ENCODE peak calls at places on chromosome 10, in four cellular contexts. J, C, T and B are unnamed samples.

GRCh38 chr10:15352201-15352600 is 18.9 kb downstream of the FAM171A1 start:
- DNase-seq in T (no peak), J (no peak), C (no peak), B (no peak)

GRCh38 chr10:18501198-18501597 is 150.2 kb downstream of the NSUN6 start:
- DNase-seq in C (no peak), T (no peak), J (no peak), B (no peak)

GRCh38 chr10:126243976-126244375 is 144.3 kb downstream of the ADAM12 start:
- DNase-seq in T (no peak), C (no peak), J (no peak), B (no peak)

GRCh38 chr10:8180348-8180747 is 125.9 kb downstream of the GATA3 start:
- DNase-seq in T (no peak), J (no peak), C (no peak), B (no peak)

GRCh38 chr10:2676455-2676854 is 390.9 kb upstream of the PFKP start:
- DNase-seq in J (no peak), T (no peak), C (no peak), B (no peak)

GRCh38 chr10:110858297-110858934 is 13.3 kb upstream of the PDCD4 start:
- DNase-seq in T (no peak), J (peak; percentile 58), C (no peak), B (no peak)

GRCh38 chr10:71502851-71503250 is 106.1 kb downstream of the CDH23 start:
- DNase-seq in J (no peak), C (no peak), T (no peak), B (no peak)

GRCh38 chr10:112526130-112526529 is 79.1 kb downstream of the VTI1A start:
- DNase-seq in C (no peak), T (no peak), J (no peak), B (no peak)

GRCh38 chr10:91683976-91684375 is 51.1 kb upstream of the PPP1R3C start:
- DNase-seq in J (no peak), C (no peak), T (no peak), B (no peak)

GRCh38 chr10:133307776-133308430 is 769 bp downstream of the TUBGCP2 start:
- DNase-seq in T (peak; percentile 80), J (peak; percentile 91), C (peak; percentile 61), B (peak; percentile 85)

GRCh38 chr10:68074404-68074774 is 694 bp downstream of the HERC4 start:
- DNase-seq in C (no peak), T (no peak), J (no peak), B (no peak)

GRCh38 chr10:57696641-57697040 is 571.1 kb downstream of the IPMK start:
- DNase-seq in J (no peak), T (no peak), C (no peak), B (peak; percentile 13)

GRCh38 chr10:66925896-66926719 is at the start of gene LRRTM3:
- DNase-seq in J (peak; percentile 77), C (peak; percentile 17), T (no peak), B (peak; percentile 72)

GRCh38 chr10:98858525-98858924 is 377.1 kb downstream of the HPSE2 start:
- DNase-seq in J (no peak), C (no peak), T (no peak), B (no peak)

GRCh38 chr10:98861962-98862361 is 373.7 kb downstream of the HPSE2 start:
- DNase-seq in T (no peak), C (no peak), J (no peak), B (no peak)
- TF ChIP-seq CTCF in T (no peak), C (no peak), J (no peak), B (no peak)

DNA sequence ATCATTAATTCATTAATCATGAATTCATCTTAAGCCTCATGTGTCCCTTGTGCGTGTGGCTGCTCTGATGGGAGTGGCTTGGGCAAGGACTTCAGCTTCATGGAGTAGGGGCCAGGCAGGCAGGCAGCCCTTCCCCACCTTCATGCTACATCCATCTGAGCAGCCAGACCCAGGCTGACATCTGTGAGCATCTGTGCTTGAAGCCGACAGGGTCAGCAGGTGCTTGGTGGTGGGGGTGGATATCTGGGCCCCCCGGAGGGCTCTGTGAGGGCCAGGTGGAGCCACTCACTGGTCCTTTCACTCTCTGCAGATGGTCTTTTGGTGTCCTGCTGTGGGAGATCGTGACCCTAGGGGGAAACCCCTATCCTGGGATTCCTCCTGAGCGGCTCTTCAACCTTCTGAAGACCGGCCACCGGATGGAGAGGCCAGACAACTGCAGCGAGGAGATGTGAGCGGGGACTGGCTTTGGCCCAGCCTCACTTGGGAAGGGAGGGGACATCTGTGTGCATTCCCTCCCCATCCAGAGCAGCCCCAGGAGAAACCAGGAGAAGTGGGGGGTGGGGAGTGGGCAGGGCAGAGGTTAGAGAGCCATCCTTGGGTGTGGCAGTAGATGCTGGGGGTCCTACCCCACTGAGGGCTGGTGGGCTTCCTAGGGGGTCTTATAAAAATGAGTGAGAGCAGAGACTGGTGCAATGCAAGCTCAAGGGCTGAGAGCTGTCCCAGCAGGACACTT is 14.7 kb upstream of the CSGALNACT2 start:
- DNase-seq in J (no peak), C (no peak), T (peak; percentile 32), B (no peak)
- TF ChIP-seq CTCF in J (no peak), C (no peak), T (no peak), B (no peak)

GRCh38 chr10:79391231-79392019 is 44.2 kb downstream of the PPIF start:
- DNase-seq in J (peak; percentile 42), C (peak; percentile 33), T (peak; percentile 47), B (no peak)
- TF ChIP-seq CTCF in J (no peak), C (no peak), T (no peak), B (no peak)

GRCh38 chr10:52004342-52004949 is 305.1 kb upstream of the CSTF2T start:
- DNase-seq in J (no peak), T (no peak), C (no peak), B (peak; percentile 6)
- TF ChIP-seq CTCF in J (peak; percentile 81), T (peak; percentile 56), C (peak; percentile 54), B (peak; percentile 34)

DNA sequence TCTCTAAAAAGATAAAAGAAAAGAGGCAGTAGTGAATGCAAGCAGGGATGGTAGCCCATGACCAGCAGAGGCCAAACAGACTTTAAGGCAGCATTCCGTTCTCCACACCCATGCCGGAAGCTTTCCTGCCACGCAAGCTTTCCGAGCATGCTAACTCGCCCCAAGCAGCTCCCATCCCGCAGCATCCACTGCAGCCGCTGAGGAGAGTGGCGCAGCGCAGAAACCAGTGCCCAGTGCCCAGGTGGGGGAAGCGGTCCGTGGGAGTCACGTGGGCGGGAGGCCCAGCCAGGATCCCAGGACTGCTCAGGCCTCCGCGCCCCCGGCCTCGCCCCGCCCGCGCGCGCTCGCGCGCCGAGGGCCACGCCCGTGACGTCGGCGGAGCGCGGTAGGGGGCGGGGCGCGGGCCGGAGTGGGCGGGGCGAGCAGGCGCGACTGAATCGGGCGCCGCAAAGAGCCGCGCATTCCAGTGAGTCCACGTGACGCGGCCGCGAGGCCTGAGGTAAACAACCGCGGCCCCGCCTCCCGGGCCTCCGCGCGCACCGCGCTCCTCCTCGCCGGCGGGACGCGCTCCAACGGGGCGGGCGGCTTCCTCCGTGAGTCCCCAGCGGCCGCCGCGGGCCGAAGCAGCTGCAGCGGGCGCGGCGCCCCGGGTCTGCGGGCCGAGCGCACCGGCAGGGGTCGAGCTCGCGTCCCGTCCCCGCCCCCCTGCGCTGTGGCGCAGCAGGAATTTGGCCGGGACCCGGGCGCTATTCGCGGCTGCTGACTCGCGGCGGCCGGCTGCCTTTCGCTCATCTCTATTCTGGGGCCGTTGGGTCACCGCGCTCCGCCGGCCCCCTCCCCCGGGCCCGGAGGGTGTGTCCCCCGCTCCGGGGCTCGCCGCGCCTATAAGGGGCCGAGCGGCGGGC is at the start of gene OTUD1:
- DNase-seq in C (peak; percentile 98), J (peak; percentile 93), T (peak; percentile 98), B (peak; percentile 96)
- TF ChIP-seq CTCF in C (no peak), J (no peak), T (peak; percentile 11), B (peak; percentile 17)

GRCh38 chr10:128859738-128860386 is 607.2 kb upstream of the MGMT start:
- DNase-seq in T (no peak), J (no peak), C (no peak), B (peak; percentile 3)
- TF ChIP-seq CTCF in T (peak; percentile 52), J (peak; percentile 47), C (peak; percentile 64), B (peak; percentile 19)

GRCh38 chr10:127973810-127974311 is 67.0 kb downstream of the PTPRE start:
- DNase-seq in T (no peak), J (no peak), C (no peak), B (no peak)
- TF ChIP-seq CTCF in T (no peak), J (peak; percentile 63), C (no peak), B (no peak)

DNA sequence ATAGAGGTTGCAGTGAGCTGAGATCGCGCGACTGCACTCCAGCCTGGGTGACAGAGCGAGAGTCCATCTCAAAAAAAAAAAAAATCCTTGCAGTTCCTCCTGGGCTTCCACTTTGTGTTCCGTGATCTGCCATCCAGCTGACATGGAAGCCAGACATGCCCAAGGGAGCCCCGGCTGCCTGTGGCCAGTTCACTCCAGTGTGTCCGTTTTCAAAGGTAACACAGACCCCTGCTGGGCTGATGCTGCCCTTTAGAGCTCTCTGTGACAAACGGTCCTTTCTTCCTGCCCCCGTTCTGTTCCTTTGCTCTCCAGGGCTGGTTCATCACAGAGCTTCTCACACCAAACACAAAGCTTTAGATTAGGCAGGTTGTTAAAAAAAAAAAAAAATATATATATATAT is 130.8 kb downstream of the CUL2 start:
- DNase-seq in J (no peak), C (no peak), T (no peak), B (no peak)
- TF ChIP-seq CTCF in J (peak; percentile 45), C (no peak), T (no peak), B (no peak)

GRCh38 chr10:87861566-87861952 is 1.8 kb downstream of the KLLN start:
- DNase-seq in T (peak; percentile 86), C (peak; percentile 80), J (peak; percentile 89), B (peak; percentile 63)
- TF ChIP-seq CTCF in T (no peak), C (no peak), J (peak; percentile 23), B (no peak)

GRCh38 chr10:121392657-121393056 is 205.6 kb downstream of the FGFR2 start:
- DNase-seq in J (no peak), C (no peak), T (no peak), B (no peak)
- TF ChIP-seq CTCF in J (no peak), C (no peak), T (no peak), B (no peak)